ENCODE peak calls at places on chromosomes 13 and 19, in four cellular contexts. E, M, X and V are unnamed samples.

GRCh38 chr13:99564389-99564788 is 63.1 kb downstream of the TM9SF2 start:
- DNase-seq in E (no peak), M (no peak), X (no peak), V (no peak)

GRCh38 chr19:29614046-29614445 is 8.0 kb downstream of the POP4 start:
- DNase-seq in E (no peak), M (no peak), X (no peak), V (no peak)

GRCh38 chr19:22882797-22883196 is 50.7 kb downstream of the ZNF723 start:
- DNase-seq in E (peak; percentile 64), M (peak; percentile 13), X (no peak), V (peak; percentile 4)

GRCh38 chr13:49497272-49497671 is 1.5 kb downstream of the PHF11 start:
- DNase-seq in E (no peak), M (no peak), X (no peak), V (no peak)

GRCh38 chr13:113398963-113399754 is 35.2 kb upstream of the GRTP1 start:
- DNase-seq in E (peak; percentile 56), M (no peak), X (no peak), V (no peak)

GRCh38 chr13:50161052-50161451 is 145.8 kb downstream of the KCNRG start:
- DNase-seq in E (no peak), M (peak; percentile 56), X (no peak), V (peak; percentile 51)

GRCh38 chr19:8363803-8364771 is at the start of gene ANGPTL4:
- DNase-seq in E (peak; percentile 64), M (peak; percentile 55), X (no peak), V (peak; percentile 88)

GRCh38 chr13:105073041-105073440 is 1462.4 kb downstream of the EFNB2 start:
- DNase-seq in E (no peak), M (no peak), X (no peak), V (no peak)

GRCh38 chr19:37817180-37817911 is 38.0 kb upstream of the ZNF573 start:
- DNase-seq in E (peak; percentile 80), M (peak; percentile 3), X (peak; percentile 10), V (no peak)

GRCh38 chr13:56864451-56864850 is 276.3 kb upstream of the PRR20A start:
- DNase-seq in E (no peak), M (no peak), X (no peak), V (no peak)

GRCh38 chr13:104286566-104287290 is 1220.5 kb upstream of the SLC10A2 start:
- DNase-seq in E (peak; percentile 73), M (no peak), X (no peak), V (no peak)

GRCh38 chr19:57056972-57057371 is 62.8 kb upstream of the USP29 start:
- DNase-seq in E (no peak), M (peak; percentile 11), X (no peak), V (no peak)

GRCh38 chr19:8684001-8684902 is 14.3 kb downstream of the ACTL9 start:
- DNase-seq in E (no peak), M (no peak), X (no peak), V (no peak)

GRCh38 chr19:2127758-2128157 is 23.6 kb downstream of the AP3D1 start:
- DNase-seq in E (peak; percentile 16), M (no peak), X (no peak), V (no peak)

GRCh38 chr19:2802826-2803225 is 16.8 kb upstream of the ZNF554 start:
- DNase-seq in E (no peak), M (no peak), X (no peak), V (no peak)

GRCh38 chr13:31775686-31776085 is 36.4 kb downstream of the RXFP2 start:
- DNase-seq in E (no peak), M (no peak), X (no peak), V (no peak)

GRCh38 chr13:57666131-57666530 is 34.6 kb downstream of the PCDH17 start:
- DNase-seq in E (no peak), M (no peak), X (no peak), V (no peak)

GRCh38 chr19:57803594-57804325 is 11.0 kb downstream of the ZNF552 start:
- DNase-seq in E (peak; percentile 96), M (peak; percentile 79), X (no peak), V (peak; percentile 86)

GRCh38 chr19:57537953-57538547 is 10.9 kb downstream of the ZNF549 start:
- DNase-seq in E (peak; percentile 21), M (no peak), X (no peak), V (peak; percentile 11)

GRCh38 chr13:96527497-96527896 is 437.6 kb downstream of the HS6ST3 start:
- DNase-seq in E (peak; percentile 62), M (no peak), X (no peak), V (no peak)

DNA sequence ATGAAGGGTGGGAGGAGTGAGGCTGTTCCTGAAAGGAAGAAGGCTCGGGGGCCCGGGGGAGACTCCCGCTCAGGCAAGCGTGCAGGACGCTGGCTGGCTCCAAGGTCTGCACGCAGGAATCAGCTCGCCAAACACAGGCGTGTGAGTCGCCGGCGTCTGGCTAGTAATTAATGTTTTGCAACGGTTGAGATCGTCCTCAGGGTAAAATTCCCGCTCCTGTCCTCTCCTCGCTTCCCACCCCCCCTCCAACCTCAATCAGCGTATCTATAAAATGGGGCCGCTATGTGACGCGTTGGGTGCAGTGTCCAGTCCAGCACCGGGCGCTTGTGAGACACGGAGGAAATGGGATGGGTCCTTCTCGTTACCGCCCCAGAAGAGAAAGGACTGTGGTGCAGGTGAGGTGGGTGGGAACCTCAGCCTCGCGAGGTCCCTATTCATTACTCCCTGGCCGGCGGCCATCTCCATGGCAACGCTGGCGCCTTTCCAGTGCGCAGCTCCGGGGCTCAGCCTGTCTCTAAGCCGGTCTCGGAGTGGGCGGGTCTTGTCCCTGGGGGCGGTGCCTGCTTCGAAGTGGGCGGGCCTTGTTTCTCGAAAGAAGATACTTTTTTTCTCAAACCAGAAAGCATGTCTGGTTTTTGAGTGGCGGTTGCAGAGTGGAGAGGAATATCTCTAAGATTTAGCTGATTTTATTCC is 6.5 kb upstream of the ZNF579 start:
- DNase-seq in E (peak; percentile 97), M (peak; percentile 86), X (peak; percentile 84), V (peak; percentile 93)
- H3K4me3 ChIP-seq in E (no peak overlapping the region), M (peak overlapping the region; percentile 26), X (peak overlapping the region; percentile 61), V (peak overlapping the region; percentile 78)

GRCh38 chr19:907183-907853 is 5.7 kb downstream of the R3HDM4 start:
- DNase-seq in E (no peak), M (no peak), X (no peak), V (no peak)
- H2AK5ac ChIP-seq in E (no peak overlapping the region), M (no peak overlapping the region), X (no peak overlapping the region), V (no peak overlapping the region)

GRCh38 chr19:13381827-13382632 is 124.2 kb downstream of the CACNA1A start:
- DNase-seq in E (peak; percentile 18), M (peak; percentile 4), X (no peak), V (no peak)

DNA sequence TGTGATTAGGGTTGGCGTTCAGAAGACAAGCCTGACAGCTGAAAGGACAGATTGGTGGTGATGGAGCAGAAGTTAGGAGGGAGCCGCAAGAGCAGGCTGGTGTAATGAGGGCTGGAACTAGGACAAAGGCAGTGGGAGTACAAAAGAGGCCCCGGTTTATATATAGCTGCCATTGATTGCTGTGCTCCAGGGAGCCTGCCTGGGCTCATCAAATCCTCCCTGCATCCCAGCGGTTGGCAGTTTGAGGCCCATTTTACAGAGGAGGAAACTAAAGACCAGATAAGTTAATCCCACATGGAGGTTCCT is 123.7 kb downstream of the CACNA1A start:
- DNase-seq in E (no peak), M (no peak), X (no peak), V (no peak)
- H2BK15ac ChIP-seq in E (no peak overlapping the region), M (no peak overlapping the region), X (no peak overlapping the region), V (no peak overlapping the region)

GRCh38 chr19:52453324-52454094 is at the start of gene ZNF578:
- DNase-seq in E (peak; percentile 91), M (peak; percentile 84), X (peak; percentile 75), V (peak; percentile 76)
- H3K4me3 ChIP-seq in E (peak within 1 kb of the TSS; percentile 45), M (peak within 1 kb of the TSS; percentile 81), X (peak within 1 kb of the TSS; percentile 48), V (peak within 1 kb of the TSS; percentile 85)

GRCh38 chr19:5477451-5478215 is 22.4 kb downstream of the ZNRF4 start:
- DNase-seq in E (no peak), M (no peak), X (no peak), V (no peak)
- H2AK5ac ChIP-seq in E (no peak overlapping the region), M (no peak overlapping the region), X (peak overlapping the region; percentile 13), V (no peak overlapping the region)

GRCh38 chr19:46052896-46053295 is 12.1 kb upstream of the IGFL4 start:
- DNase-seq in E (no peak), M (no peak), X (no peak), V (no peak)

GRCh38 chr19:46049597-46049996 is 8.8 kb upstream of the IGFL4 start:
- DNase-seq in E (peak; percentile 89), M (no peak), X (peak; percentile 27), V (no peak)
- H2BK15ac ChIP-seq in E (no peak overlapping the region), M (no peak overlapping the region), X (no peak overlapping the region), V (no peak overlapping the region)

GRCh38 chr13:27161423-27161822 is 10.2 kb downstream of the USP12 start:
- DNase-seq in E (no peak), M (no peak), X (no peak), V (no peak)
- H3K4me3 ChIP-seq in E (no peak overlapping the region), M (no peak overlapping the region), X (no peak overlapping the region), V (no peak overlapping the region)

DNA sequence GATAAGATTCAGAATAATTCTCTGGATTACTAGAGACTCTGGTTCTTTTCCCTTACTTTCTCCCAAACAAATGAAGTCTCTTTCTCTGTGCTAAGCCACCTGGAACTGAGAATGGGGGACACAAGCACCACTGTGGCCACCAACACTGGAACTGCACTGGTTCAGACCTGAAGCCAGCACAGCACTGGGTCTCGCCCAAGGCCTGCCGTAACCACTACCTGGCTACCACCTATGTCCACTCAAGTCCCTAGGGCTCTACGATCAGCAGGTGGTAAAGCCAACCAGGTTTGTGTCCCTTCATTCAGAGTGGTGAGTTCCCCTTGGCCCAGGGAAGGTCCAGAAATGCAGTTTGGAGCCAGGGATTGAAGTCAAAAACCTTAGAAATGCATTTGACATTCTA is 626.2 kb downstream of the DIAPH3 start:
- DNase-seq in E (no peak), M (no peak), X (no peak), V (no peak)
- H2AK5ac ChIP-seq in E (no peak overlapping the region), M (no peak overlapping the region), X (no peak overlapping the region), V (no peak overlapping the region)

GRCh38 chr19:16455489-16455888 is 16.3 kb downstream of the EPS15L1 start:
- DNase-seq in E (no peak), M (no peak), X (no peak), V (no peak)

GRCh38 chr19:16457195-16457953 is 14.4 kb downstream of the EPS15L1 start:
- DNase-seq in E (no peak), M (peak; percentile 26), X (no peak), V (peak; percentile 58)

GRCh38 chr19:16458391-16459128 is 13.2 kb downstream of the EPS15L1 start:
- DNase-seq in E (no peak), M (no peak), X (no peak), V (no peak)

GRCh38 chr19:16457954-16458331 is 13.8 kb downstream of the EPS15L1 start:
- DNase-seq in E (no peak), M (no peak), X (no peak), V (no peak)

DNA sequence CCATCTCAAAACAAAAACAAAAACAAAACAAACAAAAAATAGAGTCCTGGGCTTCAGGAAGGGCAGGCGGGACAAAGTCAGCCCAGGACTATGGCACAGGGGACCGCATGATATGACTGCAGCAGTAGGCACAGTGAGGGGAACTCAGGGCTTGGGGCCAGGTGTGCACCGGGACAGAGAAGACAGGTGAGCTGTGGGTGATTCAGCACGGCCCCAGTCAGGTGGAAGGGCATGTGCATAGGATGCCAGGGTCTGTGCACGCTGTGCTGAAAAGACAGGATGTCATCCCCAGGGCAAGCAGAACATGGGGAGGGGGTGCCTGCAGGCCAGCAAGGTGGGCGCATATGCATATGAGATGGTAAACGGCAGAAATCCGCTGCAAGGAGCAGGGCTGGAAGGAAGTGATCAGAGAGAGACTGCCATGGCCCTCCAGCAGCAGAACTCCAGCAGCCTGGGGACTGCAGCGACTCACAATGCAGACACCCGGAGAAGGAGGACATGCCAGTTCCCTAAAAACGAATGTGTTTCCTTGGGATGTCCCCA is 15.0 kb downstream of the EPS15L1 start:
- DNase-seq in E (no peak), M (no peak), X (no peak), V (peak; percentile 36)
- H2BK15ac ChIP-seq in E (no peak overlapping the region), M (no peak overlapping the region), X (no peak overlapping the region), V (no peak overlapping the region)

GRCh38 chr13:75715598-75716523 is 79.7 kb downstream of the LMO7 start:
- DNase-seq in E (no peak), M (no peak), X (no peak), V (peak; percentile 35)
- H3K4me3 ChIP-seq in E (no peak overlapping the region), M (no peak overlapping the region), X (no peak overlapping the region), V (no peak overlapping the region)